ENCODE peak calls at places on chromosomes 12 and 14, in ten cellular contexts. V is esophagus muscularis mucosa, T is Panc1, W is tibial artery, R is HFFc6, U is neural crest cell, P is upper lobe of right lung, N is WERI-Rb-1, H is AG09309, F is GM23338. Z is an unnamed sample.

GRCh38 chr12:87274594-87275245 is 754.5 kb downstream of the C12orf50 start:
- DNase-seq in V (no peak), T (no peak), W (no peak), R (no peak), U (no peak), P (no peak), N (peak; percentile 9), H (no peak), F (peak; percentile 80), Z (peak; percentile 22)

GRCh38 chr12:107917912-107918800 is 143.7 kb downstream of the ASCL4 start:
- DNase-seq in V (peak; percentile 72), T (no peak), W (no peak), R (no peak), U (no peak), P (no peak), N (peak; percentile 22), H (no peak), F (peak; percentile 89), Z (peak; percentile 24)

GRCh38 chr12:62379026-62379722 is 87.5 kb upstream of the MON2 start:
- DNase-seq in V (no peak), T (no peak), W (no peak), R (no peak), U (no peak), P (no peak), N (no peak), H (peak; percentile 11), F (no peak), Z (peak; percentile 74)

GRCh38 chr14:36333106-36333505 is 12.7 kb upstream of the MBIP start:
- DNase-seq in V (no peak), T (no peak), W (no peak), R (no peak), U (no peak), P (no peak), N (no peak), H (no peak), F (no peak), Z (no peak)

GRCh38 chr12:113846275-113846674 is 119.8 kb downstream of the RBM19 start:
- DNase-seq in V (no peak), T (no peak), W (no peak), R (no peak), U (no peak), P (no peak), N (no peak), H (no peak), F (no peak), Z (peak; percentile 19)

GRCh38 chr12:92290016-92290685 is 144.5 kb upstream of the BTG1 start:
- DNase-seq in V (no peak), T (no peak), W (no peak), R (peak; percentile 70), U (no peak), P (no peak), N (no peak), H (peak; percentile 14), F (no peak), Z (peak; percentile 56)

GRCh38 chr12:19196959-19197630 is 67.6 kb downstream of the PLEKHA5 start:
- DNase-seq in V (no peak), T (no peak), W (no peak), R (no peak), U (no peak), P (no peak), N (no peak), H (no peak), F (no peak), Z (no peak)

GRCh38 chr12:59115526-59115925 is 195.2 kb upstream of the LRIG3 start:
- DNase-seq in V (no peak), T (no peak), W (no peak), R (peak; percentile 22), U (no peak), P (no peak), N (no peak), H (peak; percentile 33), F (no peak), Z (peak; percentile 53)

GRCh38 chr12:91920276-91920675 is 225.4 kb downstream of the BTG1 start:
- DNase-seq in V (no peak), T (no peak), W (no peak), R (peak; percentile 19), U (no peak), P (no peak), N (no peak), H (no peak), F (no peak), Z (peak; percentile 41)

GRCh38 chr12:56087220-56087619 is 7.3 kb downstream of the ERBB3 start:
- DNase-seq in V (no peak), T (no peak), W (no peak), R (no peak), U (no peak), P (peak; percentile 96), N (no peak), H (no peak), F (no peak), Z (peak; percentile 41)

GRCh38 chr12:56086608-56087007 is 6.6 kb downstream of the ERBB3 start:
- DNase-seq in V (no peak), T (no peak), W (no peak), R (no peak), U (no peak), P (no peak), N (no peak), H (no peak), F (no peak), Z (no peak)

GRCh38 chr12:56086096-56086495 is 6.1 kb downstream of the ERBB3 start:
- DNase-seq in V (no peak), T (no peak), W (no peak), R (no peak), U (no peak), P (no peak), N (peak; percentile 42), H (no peak), F (peak; percentile 12), Z (no peak)

GRCh38 chr12:56082967-56083366 is 3.0 kb downstream of the ERBB3 start:
- DNase-seq in V (no peak), T (no peak), W (no peak), R (no peak), U (peak; percentile 40), P (no peak), N (no peak), H (no peak), F (no peak), Z (no peak)

GRCh38 chr12:56084958-56085543 is 5.1 kb downstream of the ERBB3 start:
- DNase-seq in V (no peak), T (no peak), W (no peak), R (no peak), U (no peak), P (no peak), N (peak; percentile 60), H (no peak), F (peak; percentile 81), Z (peak; percentile 21)
- TF ChIP-seq CTCF in V (no peak), T (peak; percentile 82), W (no peak), R (peak; percentile 68), U (peak; percentile 45), P (peak; percentile 41), N (peak; percentile 67), H (peak; percentile 43), F (peak; percentile 73), Z (peak; percentile 50)

DNA sequence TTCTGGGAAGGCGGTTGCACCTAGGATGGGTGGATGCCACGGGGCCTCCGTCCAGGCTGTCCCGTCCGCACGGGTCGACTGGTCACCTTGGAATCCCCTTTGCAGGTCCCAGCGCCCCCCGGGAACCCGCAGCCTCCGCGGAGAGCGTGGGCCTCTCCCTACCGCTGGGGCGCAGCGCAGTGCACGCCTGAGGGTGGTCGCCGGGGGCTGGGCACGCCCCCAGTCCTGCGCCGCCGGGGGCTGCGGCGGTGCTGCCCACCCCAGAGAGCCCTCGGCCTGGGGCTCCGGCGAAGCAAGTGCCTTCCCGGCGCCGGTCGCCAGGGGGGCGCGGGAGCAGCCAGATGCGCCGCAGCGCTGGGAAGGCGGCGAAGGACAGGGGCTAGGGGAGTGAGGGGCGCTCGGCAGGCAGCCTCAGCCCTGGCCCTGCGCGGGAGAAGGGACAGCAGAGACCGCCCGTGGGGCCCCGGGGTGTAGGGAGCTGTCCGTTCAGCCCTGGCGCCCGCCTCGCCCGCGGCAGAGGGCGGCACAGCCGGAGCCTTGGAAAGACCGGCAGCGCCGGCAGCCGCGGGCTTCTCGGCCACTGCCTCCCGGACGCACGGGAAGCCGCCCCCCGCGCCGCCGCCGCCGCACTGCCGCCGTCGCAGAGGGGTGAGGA is 527 bp downstream of the ZDHHC22 start:
- DNase-seq in V (no peak), T (no peak), W (no peak), R (no peak), U (peak; percentile 77), P (no peak), N (peak; percentile 42), H (no peak), F (peak; percentile 87), Z (peak; percentile 3)
- TF ChIP-seq CTCF in V (peak; percentile 29), T (peak; percentile 75), W (peak; percentile 21), R (peak; percentile 68), U (peak; percentile 70), P (peak; percentile 26), N (peak; percentile 65), H (no peak), F (peak; percentile 59), Z (no peak)

GRCh38 chr12:78224154-78224553 is 393.5 kb downstream of the NAV3 start:
- DNase-seq in V (no peak), T (no peak), W (no peak), R (no peak), U (no peak), P (no peak), N (no peak), H (no peak), F (no peak), Z (no peak)

GRCh38 chr12:78232756-78233155 is 402.1 kb downstream of the NAV3 start:
- DNase-seq in V (no peak), T (no peak), W (no peak), R (no peak), U (no peak), P (no peak), N (no peak), H (no peak), F (peak; percentile 13), Z (no peak)

GRCh38 chr12:78226763-78227162 is 396.1 kb downstream of the NAV3 start:
- DNase-seq in V (no peak), T (no peak), W (no peak), R (no peak), U (no peak), P (no peak), N (no peak), H (no peak), F (no peak), Z (no peak)

DNA sequence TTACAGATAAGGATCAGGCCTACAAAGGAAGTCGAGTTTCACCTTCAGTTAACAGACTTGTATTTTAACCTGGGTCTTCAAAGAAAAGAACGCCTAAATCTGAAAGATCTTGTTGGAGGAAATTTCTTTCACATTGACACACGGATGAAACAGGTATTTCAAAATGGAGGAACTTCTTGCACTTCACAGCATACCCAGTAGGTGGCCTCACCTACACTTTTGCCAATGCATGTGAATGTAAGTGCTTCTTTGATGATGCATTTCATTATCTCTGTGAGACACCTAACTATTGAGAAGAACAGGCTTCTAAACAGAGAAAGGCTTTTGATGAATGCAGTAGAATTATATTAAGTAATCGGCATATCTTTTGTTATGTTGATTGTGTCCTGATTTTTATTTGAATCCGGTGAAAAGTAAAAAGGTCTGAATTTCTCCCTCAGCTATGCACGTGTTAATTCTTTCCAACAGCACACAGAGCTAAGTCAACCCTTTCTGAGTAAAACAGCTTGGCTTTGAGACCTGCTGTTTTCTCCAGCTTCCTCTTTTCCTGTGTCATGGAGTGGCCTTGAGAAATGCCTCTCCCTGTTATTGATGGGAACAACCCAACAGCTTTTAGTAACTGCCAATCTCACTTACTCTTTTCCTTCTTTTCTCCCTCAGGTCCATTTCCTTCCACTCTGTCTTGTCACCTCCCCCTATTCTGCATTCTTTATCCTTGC is 399.0 kb downstream of the NAV3 start:
- DNase-seq in V (no peak), T (peak; percentile 30), W (no peak), R (peak; percentile 55), U (peak; percentile 38), P (no peak), N (peak; percentile 57), H (peak; percentile 21), F (peak; percentile 83), Z (peak; percentile 69)
- TF ChIP-seq CTCF in V (peak; percentile 38), T (peak; percentile 55), W (peak; percentile 17), R (peak; percentile 92), U (peak; percentile 78), P (peak; percentile 45), N (peak; percentile 76), H (peak; percentile 68), F (peak; percentile 84), Z (peak; percentile 95)

GRCh38 chr14:104926619-104927431 is 2.1 kb downstream of the PLD4 start:
- DNase-seq in V (no peak), T (no peak), W (no peak), R (no peak), U (no peak), P (no peak), N (no peak), H (no peak), F (peak; percentile 20), Z (no peak)
- TF ChIP-seq CTCF in V (no peak), T (no peak), W (no peak), R (peak; percentile 9), U (no peak), P (no peak), N (peak; percentile 11), H (peak; percentile 3), F (no peak), Z (no peak)

Z was measured in fibroblast of mammary gland.